ENCODE peak calls at places on chromosomes 13 and 19, in four cellular contexts. G is NCI-H146; M is cerebellar cortex; C is stimulated activated CD4-positive, alpha-beta T cell treated with anti-CD3 and anti-CD28 coated beads, Interleukin-1b, Interleukin-23, amount 100 ng/mL, for 1 hour. Q is an unnamed sample.

GRCh38 chr19:16561382-16561781 is 10.8 kb downstream of the SLC35E1 start:
- DNase-seq in C (no peak), M (peak), G (no peak), Q (no peak)

GRCh38 chr19:32875428-32875827 is 5.9 kb upstream of the SLC7A9 start:
- DNase-seq in M (no peak), C (no peak), G (no peak), Q (no peak)

GRCh38 chr13:91142572-91142971 is 204.9 kb upstream of the MIR17HG start:
- DNase-seq in M (no peak), G (peak), C (no peak), Q (no peak)

GRCh38 chr19:49631610-49632192 is 8.2 kb downstream of the RRAS start:
- DNase-seq in M (no peak), G (no peak), C (no peak), Q (no peak)

GRCh38 chr13:62085337-62085736 is 669.7 kb upstream of the PCDH20 start:
- DNase-seq in M (no peak), G (no peak), C (no peak), Q (no peak)

GRCh38 chr19:33376423-33376822 is 2.9 kb downstream of the CEBPG start:
- DNase-seq in C (no peak), G (no peak), M (no peak), Q (no peak)

GRCh38 chr19:23698711-23699520 is 11.9 kb upstream of the ZNF675 start:
- DNase-seq in C (no peak), M (no peak), G (peak), Q (no peak)

GRCh38 chr13:106384516-106384915 is 150.9 kb downstream of the EFNB2 start:
- DNase-seq in G (no peak), M (no peak), C (no peak), Q (no peak)

GRCh38 chr19:46718934-46719551 is 2.1 kb upstream of the PRKD2 start:
- DNase-seq in M (no peak), C (no peak), G (no peak), Q (no peak)

GRCh38 chr19:39372047-39372802 is 18.7 kb downstream of the PAF1 start:
- DNase-seq in G (no peak), C (no peak), M (peak), Q (no peak)

GRCh38 chr19:20182232-20182785 is 15.3 kb downstream of the ZNF486 start:
- DNase-seq in C (no peak), M (no peak), G (no peak), Q (no peak)

GRCh38 chr19:6800991-6801396 is 28.5 kb downstream of the VAV1 start:
- DNase-seq in C (no peak), G (no peak), M (no peak), Q (no peak)

GRCh38 chr13:41590122-41590521 is 132.8 kb downstream of the RGCC start:
- DNase-seq in C (no peak), G (no peak), M (no peak), Q (no peak)

GRCh38 chr19:35208121-35208520 is 20.4 kb downstream of the FAM187B start:
- DNase-seq in G (no peak), M (no peak), C (no peak), Q (peak)

GRCh38 chr19:55041627-55042343 is 3.7 kb upstream of the GP6 start:
- DNase-seq in C (no peak), G (no peak), M (no peak), Q (no peak)

GRCh38 chr13:108895220-108895704 is 265.9 kb downstream of the MYO16 start:
- DNase-seq in G (peak), C (no peak), M (peak), Q (no peak)

GRCh38 chr19:12985049-12985776 is 10.1 kb upstream of the NFIX start:
- DNase-seq in G (peak), C (no peak), M (no peak), Q (no peak)

GRCh38 chr19:13478576-13478975 is 27.7 kb downstream of the CACNA1A start:
- DNase-seq in C (no peak), M (no peak), G (no peak), Q (no peak)

GRCh38 chr13:71877280-71877653 is 10.3 kb upstream of the DACH1 start:
- DNase-seq in C (no peak), M (no peak), G (peak), Q (no peak)

GRCh38 chr13:24073657-24074056 is 86.9 kb upstream of the SPATA13 start:
- DNase-seq in C (no peak), M (no peak), G (no peak), Q (no peak)

GRCh38 chr19:36225219-36225892 is 10.4 kb downstream of the ZNF146 start:
- DNase-seq in G (no peak), C (no peak), M (no peak), Q (no peak)

GRCh38 chr19:11451942-11452813 is 16.7 kb downstream of the PRKCSH start:
- DNase-seq in C (no peak), G (no peak), M (no peak), Q (no peak)

GRCh38 chr13:111319998-111320911 is at the start of gene TEX29:
- DNase-seq in G (no peak), M (no peak), C (no peak), Q (no peak)

GRCh38 chr13:99198630-99199029 is 2.0 kb upstream of the UBAC2 start:
- DNase-seq in C (no peak), M (no peak), G (no peak), Q (no peak)

GRCh38 chr13:92158335-92158734 is 759.9 kb downstream of the GPC5 start:
- DNase-seq in M (no peak), C (no peak), G (no peak), Q (no peak)

GRCh38 chr13:52161193-52161646 is 1.8 kb upstream of the NEK3 start:
- DNase-seq in C (no peak), M (no peak), G (no peak), Q (no peak)

GRCh38 chr13:96809366-96810096 is 184.7 kb downstream of the OXGR1 start:
- DNase-seq in M (no peak), G (no peak), C (no peak), Q (no peak)

GRCh38 chr13:69809152-69809551 is 298.5 kb upstream of the ATXN8OS start:
- DNase-seq in C (no peak), G (no peak), M (no peak), Q (no peak)

GRCh38 chr19:6663236-6664187 is 6.4 kb downstream of the TNFSF14 start:
- DNase-seq in M (no peak), C (no peak), G (no peak), Q (no peak)

GRCh38 chr19:10625003-10625761 is at the start of gene SLC44A2:
- DNase-seq in G (peak), C (no peak), M (no peak), Q (no peak)